ENCODE peak calls at places on chromosomes 12 and 14, in four cellular contexts. Y is K562, P is neuronal stem cell, X is HCT116. K is an unnamed sample.

GRCh38 chr14:53390008-53390407 is 236.9 kb upstream of the DDHD1 start:
- DNase-seq in Y (no peak), P (no peak), X (no peak), K (no peak)

GRCh38 chr12:126588586-126589249 is 1523.5 kb downstream of the AACS start:
- DNase-seq in Y (no peak), P (no peak), X (no peak), K (no peak)

GRCh38 chr12:126362490-126362889 is 1297.3 kb downstream of the AACS start:
- DNase-seq in Y (no peak), P (no peak), X (no peak), K (no peak)

GRCh38 chr12:14959126-14959440 is 2.3 kb downstream of the ARHGDIB start:
- DNase-seq in Y (no peak), P (no peak), X (no peak), K (no peak)

GRCh38 chr14:72518809-72519377 is 375.0 kb downstream of the DPF3 start:
- DNase-seq in Y (no peak), P (no peak), X (no peak), K (peak; percentile 92)

GRCh38 chr14:52023518-52023917 is 34.2 kb downstream of the RTRAF start:
- DNase-seq in Y (no peak), P (no peak), X (no peak), K (no peak)

GRCh38 chr14:70812124-70812818 is 3.0 kb upstream of the MAP3K9 start:
- DNase-seq in Y (no peak), P (no peak), X (no peak), K (no peak)

GRCh38 chr12:110763578-110763977 is 20.9 kb upstream of the PPP1CC start:
- DNase-seq in Y (no peak), P (no peak), X (no peak), K (peak; percentile 42)

DNA sequence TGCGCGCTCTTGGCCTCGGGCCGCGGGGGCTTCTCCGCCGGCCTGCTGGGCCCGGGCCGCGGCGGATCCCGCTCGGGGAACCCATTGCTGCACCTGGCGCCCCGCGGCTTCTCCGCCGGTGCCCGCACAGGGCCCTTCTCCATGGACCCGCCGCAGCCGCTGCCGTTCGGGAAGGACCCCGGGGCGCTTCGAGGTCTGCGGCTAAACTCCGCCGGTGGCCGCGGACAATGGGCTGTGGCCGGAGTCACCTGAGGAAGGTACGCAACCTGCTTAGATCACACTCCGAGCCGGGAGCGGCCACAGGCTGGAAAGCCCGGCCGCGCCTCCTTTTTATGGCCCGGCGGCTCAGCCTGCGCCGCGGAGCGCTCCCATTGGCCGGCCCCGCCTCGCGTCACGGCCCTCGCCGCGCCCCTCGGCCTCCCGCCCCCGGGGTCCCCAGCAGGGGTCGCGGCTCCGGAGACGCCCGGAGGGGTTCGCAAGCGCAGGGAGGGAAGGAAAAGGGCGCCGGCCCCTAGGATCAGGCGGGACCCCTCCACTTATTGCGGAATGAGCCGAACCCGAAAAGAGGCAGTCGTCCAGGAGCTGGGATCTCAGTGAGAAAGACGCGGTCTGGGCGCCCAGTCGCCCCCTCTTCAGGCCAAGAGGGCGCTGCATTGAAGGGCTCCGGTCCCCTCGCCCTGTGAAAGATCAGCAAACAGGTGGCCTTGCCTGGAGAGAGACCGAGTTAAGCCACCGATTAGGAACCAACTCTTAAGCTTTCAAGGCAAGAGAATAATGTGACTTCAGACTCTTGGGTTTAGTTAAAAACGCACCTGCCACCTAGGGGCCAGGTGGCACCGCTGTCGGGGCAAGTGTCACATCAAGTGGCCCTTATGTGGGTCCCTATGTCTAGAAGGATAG is at the start of gene GCH1:
- DNase-seq in Y (peak; percentile 91), P (peak; percentile 72), X (peak; percentile 61), K (peak; percentile 94)
- H3K27ac ChIP-seq in Y (peak within 1 kb of the TSS; percentile 59), P (no peak within 1 kb of the TSS), X (peak within 1 kb of the TSS; percentile 90), K (peak within 1 kb of the TSS; percentile 85)

GRCh38 chr14:91387996-91388395 is 29.6 kb downstream of the CCDC88C start:
- DNase-seq in Y (no peak), P (no peak), X (no peak), K (no peak)

GRCh38 chr14:91389173-91389572 is 28.4 kb downstream of the CCDC88C start:
- DNase-seq in Y (no peak), P (no peak), X (no peak), K (no peak)

GRCh38 chr14:91385227-91385626 is 32.4 kb downstream of the CCDC88C start:
- DNase-seq in Y (no peak), P (no peak), X (no peak), K (no peak)

GRCh38 chr14:91388551-91388975 is 29.1 kb downstream of the CCDC88C start:
- DNase-seq in Y (no peak), P (no peak), X (no peak), K (no peak)

DNA sequence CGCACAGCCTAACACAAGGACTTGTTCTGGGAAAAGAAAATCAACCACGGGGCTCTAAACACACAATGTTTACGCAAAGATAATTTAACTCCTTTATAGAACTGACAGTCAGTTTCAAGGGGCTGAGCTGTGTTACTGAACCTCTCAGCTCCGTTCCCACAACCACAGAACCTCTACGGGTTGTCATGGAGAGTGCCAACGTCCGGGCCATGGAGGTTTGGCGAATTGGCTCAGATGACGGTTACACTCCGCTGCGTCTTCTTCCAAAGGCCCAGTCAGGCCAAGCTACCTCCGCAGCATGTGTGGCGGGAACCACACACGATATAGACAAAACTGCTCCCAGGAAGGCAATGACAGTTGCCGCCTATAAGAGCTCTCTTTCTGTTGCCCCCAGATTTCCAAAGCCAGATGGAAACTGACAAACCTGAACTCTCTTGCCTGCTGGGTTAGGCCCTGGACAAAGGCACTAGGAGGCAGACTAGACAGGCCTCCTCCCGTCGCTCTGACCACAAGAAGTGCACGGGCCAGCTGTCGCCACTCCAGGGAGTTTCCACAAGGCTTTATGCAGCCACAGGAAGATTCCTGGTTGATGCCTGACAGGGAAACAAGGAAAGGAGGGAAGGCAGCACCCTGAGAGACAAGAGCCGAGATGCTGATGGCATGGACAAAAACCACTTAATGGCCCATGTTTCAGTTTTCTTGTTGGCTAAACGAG is 30.3 kb downstream of the CCDC88C start:
- DNase-seq in Y (no peak), P (no peak), X (no peak), K (no peak)
- H3K4me1 ChIP-seq in Y (peaks cover 9% of the 10 kb centered on the region), P (peaks cover 12% of the 10 kb centered on the region), X (no peaks in the 10 kb centered on the region), K (peaks cover 16% of the 10 kb centered on the region)

GRCh38 chr12:455821-456220 is 3.9 kb upstream of the B4GALNT3 start:
- DNase-seq in Y (no peak), P (no peak), X (no peak), K (no peak)
- H2AFZ ChIP-seq in Y (no peak overlapping the region), P (no peak overlapping the region), X (no peak overlapping the region), K (no peak overlapping the region)

DNA sequence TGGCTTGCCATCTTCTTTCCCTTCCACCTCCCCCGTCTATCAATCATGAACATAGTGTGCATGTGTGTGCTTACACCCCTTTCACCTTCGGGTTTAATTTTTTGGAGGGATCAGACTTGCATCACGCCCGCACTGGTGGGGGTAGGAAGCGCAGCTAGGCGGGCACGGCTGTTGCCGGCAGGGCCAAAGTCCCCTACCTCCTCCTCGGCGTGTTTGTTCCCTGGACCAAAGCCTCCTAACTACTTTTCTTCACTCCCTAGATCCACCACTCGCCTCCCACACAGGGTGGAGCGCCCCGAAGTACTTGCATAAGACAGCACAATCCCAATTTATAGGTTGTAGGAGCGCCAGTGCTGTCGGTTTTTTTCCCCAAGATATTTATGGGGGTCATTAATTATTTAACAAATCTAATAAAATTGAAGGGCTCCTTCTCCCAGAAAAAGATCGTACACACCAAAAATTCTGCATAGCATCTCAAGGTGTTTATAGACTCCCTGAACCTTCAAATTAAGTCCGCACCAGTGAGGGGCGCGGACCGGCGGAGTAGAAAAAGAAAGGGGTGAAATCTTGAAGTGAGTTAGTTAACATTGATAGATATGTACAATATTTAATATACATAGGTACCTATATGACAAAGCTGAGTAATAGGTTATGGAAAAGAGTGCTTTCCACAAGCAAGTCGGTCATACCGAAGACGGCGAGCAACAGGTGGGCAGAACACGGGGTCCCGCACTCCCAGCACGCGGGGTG is 714 bp downstream of the PKP2 start:
- DNase-seq in Y (peak; percentile 20), P (no peak), X (no peak), K (no peak)
- H3K27ac ChIP-seq in Y (no peak overlapping the region), P (no peak overlapping the region), X (peak overlapping the region; percentile 43), K (no peak overlapping the region)

GRCh38 chr12:104598342-104599271 is 141.9 kb downstream of the CHST11 start:
- DNase-seq in Y (peak; percentile 86), P (no peak), X (no peak), K (no peak)
- H3K4me1 ChIP-seq in Y (peaks cover 85% of the 10 kb centered on the region), P (peaks cover 28% of the 10 kb centered on the region), X (peaks cover 63% of the 10 kb centered on the region), K (no peaks in the 10 kb centered on the region)